ENCODE peak calls at places on chromosomes 4 and X, in five cellular contexts. B, K, E, F and H are unnamed samples.

GRCh38 chrX:135421537-135421931 is 210 bp upstream of the SMIM10L2A start:
- DNase-seq in B (peak; percentile 79), K (peak; percentile 82), E (peak; percentile 90), F (peak; percentile 47), H (peak; percentile 49)

GRCh38 chr4:176193126-176193525 is 2.3 kb downstream of the SPATA4 start:
- DNase-seq in B (no peak), K (no peak), E (no peak), F (no peak), H (no peak)

GRCh38 chrX:72366746-72367145 is 61.0 kb upstream of the CITED1 start:
- DNase-seq in B (no peak), K (no peak), E (no peak), F (no peak), H (no peak)

GRCh38 chr4:78293348-78293747 is 236.2 kb downstream of the FRAS1 start:
- DNase-seq in B (no peak), K (no peak), E (no peak), F (no peak), H (no peak)

GRCh38 chr4:185774076-185774731 is 37.8 kb downstream of the SORBS2 start:
- DNase-seq in B (no peak), K (no peak), E (no peak), F (no peak), H (no peak)

GRCh38 chr4:75385139-75385538 is 129.1 kb downstream of the RCHY1 start:
- DNase-seq in B (no peak), K (no peak), E (no peak), F (no peak), H (no peak)

GRCh38 chrX:155956649-155957048 is 40.8 kb upstream of the IL9R start:
- DNase-seq in B (no peak), K (peak; percentile 30), E (no peak), F (no peak), H (no peak)

GRCh38 chrX:103107836-103108235 is 14.9 kb upstream of the NXF3 start:
- DNase-seq in B (no peak), K (no peak), E (no peak), F (no peak), H (no peak)

GRCh38 chr4:6906046-6906445 is 3.6 kb upstream of the TBC1D14 start:
- DNase-seq in B (no peak), K (peak; percentile 25), E (no peak), F (no peak), H (no peak)

GRCh38 chrX:11792461-11793421 is 34.7 kb downstream of the MSL3 start:
- DNase-seq in B (peak; percentile 7), K (peak; percentile 52), E (no peak), F (no peak), H (no peak)

GRCh38 chr4:22356996-22357596 is 158.8 kb downstream of the ADGRA3 start:
- DNase-seq in B (peak; percentile 13), K (no peak), E (no peak), F (peak; percentile 3), H (no peak)

GRCh38 chr4:169184236-169184635 is 86.5 kb downstream of the SH3RF1 start:
- DNase-seq in B (no peak), K (no peak), E (no peak), F (no peak), H (no peak)

GRCh38 chr4:10054571-10055041 is 33.3 kb upstream of the SLC2A9 start:
- DNase-seq in B (no peak), K (no peak), E (no peak), F (no peak), H (no peak)

GRCh38 chr4:55358668-55359067 is 12.6 kb downstream of the SRD5A3 start:
- DNase-seq in B (no peak), K (no peak), E (peak; percentile 41), F (peak; percentile 17), H (no peak)

GRCh38 chrX:101263766-101264165 is 27.4 kb downstream of the TAF7L start:
- DNase-seq in B (no peak), K (no peak), E (no peak), F (no peak), H (no peak)

GRCh38 chrX:125742811-125743210 is 423.1 kb downstream of the TEX13C start:
- DNase-seq in B (no peak), K (no peak), E (no peak), F (no peak), H (no peak)

GRCh38 chr4:168877779-168878491 is 132.1 kb downstream of the CBR4 start:
- DNase-seq in B (no peak), K (no peak), E (no peak), F (no peak), H (no peak)

GRCh38 chrX:129741880-129742758 is 3.3 kb downstream of the XPNPEP2 start:
- DNase-seq in B (no peak), K (no peak), E (peak; percentile 87), F (no peak), H (no peak)

GRCh38 chr4:74473155-74473811 is 28.3 kb downstream of the AREG start:
- DNase-seq in B (peak; percentile 36), K (peak; percentile 27), E (no peak), F (no peak), H (no peak)

GRCh38 chrX:108070891-108071290 is 20.5 kb downstream of the PSMD10 start:
- DNase-seq in B (peak; percentile 10), K (no peak), E (no peak), F (no peak), H (no peak)

GRCh38 chrX:108036298-108036973 is 8.4 kb upstream of the VSIG1 start:
- DNase-seq in B (peak; percentile 97), K (no peak), E (peak; percentile 56), F (no peak), H (peak; percentile 12)

GRCh38 chr4:129926936-129927335 is 831.0 kb downstream of the C4orf33 start:
- DNase-seq in B (no peak), K (no peak), E (no peak), F (no peak), H (no peak)

GRCh38 chr4:123064390-123064789 is 142.0 kb upstream of the NUDT6 start:
- DNase-seq in B (peak; percentile 68), K (no peak), E (no peak), F (no peak), H (no peak)

GRCh38 chrX:115183980-115184379 is 5.2 kb upstream of the RBMXL3 start:
- DNase-seq in B (peak; percentile 2), K (no peak), E (no peak), F (no peak), H (no peak)

GRCh38 chrX:9597361-9598035 is 132.6 kb downstream of the TBL1X start:
- DNase-seq in B (no peak), K (no peak), E (no peak), F (no peak), H (no peak)

GRCh38 chrX:154355776-154356140 is 18.7 kb downstream of the FLNA start:
- DNase-seq in B (no peak), K (no peak), E (no peak), F (no peak), H (no peak)

GRCh38 chr4:184275766-184276165 is 58.1 kb upstream of the ENPP6 start:
- DNase-seq in B (no peak), K (peak; percentile 17), E (no peak), F (no peak), H (no peak)

GRCh38 chr4:184270808-184271413 is 53.2 kb upstream of the ENPP6 start:
- DNase-seq in B (no peak), K (no peak), E (no peak), F (no peak), H (no peak)

GRCh38 chr4:184274288-184274951 is 56.7 kb upstream of the ENPP6 start:
- DNase-seq in B (no peak), K (no peak), E (no peak), F (no peak), H (no peak)

GRCh38 chr4:184269879-184270430 is 52.3 kb upstream of the ENPP6 start:
- DNase-seq in B (no peak), K (no peak), E (no peak), F (no peak), H (no peak)

GRCh38 chr4:184273166-184274147 is 55.8 kb upstream of the ENPP6 start:
- DNase-seq in B (no peak), K (no peak), E (no peak), F (no peak), H (no peak)
- TF ChIP-seq POLR2A in B (no peak), K (no peak), E (no peak), F (peak; percentile 23), H (no peak)

GRCh38 chr4:39626913-39627312 is 11.8 kb downstream of the SMIM14 start:
- DNase-seq in B (no peak), K (no peak), E (no peak), F (no peak), H (no peak)
- TF ChIP-seq POLR2A in B (no peak), K (no peak), E (no peak), F (peak; percentile 99), H (no peak)

GRCh38 chrX:12978205-12979010 is 3.5 kb downstream of the TMSB4X start:
- DNase-seq in B (peak; percentile 81), K (peak; percentile 75), E (peak; percentile 76), F (no peak), H (no peak)

GRCh38 chrX:12977761-12978204 is 2.9 kb downstream of the TMSB4X start:
- DNase-seq in B (no peak), K (no peak), E (no peak), F (no peak), H (no peak)

GRCh38 chrX:12979630-12980015 is 4.7 kb downstream of the TMSB4X start:
- DNase-seq in B (no peak), K (no peak), E (no peak), F (no peak), H (no peak)

GRCh38 chrX:12981880-12982279 is 7.0 kb downstream of the TMSB4X start:
- DNase-seq in B (no peak), K (no peak), E (no peak), F (no peak), H (no peak)

DNA sequence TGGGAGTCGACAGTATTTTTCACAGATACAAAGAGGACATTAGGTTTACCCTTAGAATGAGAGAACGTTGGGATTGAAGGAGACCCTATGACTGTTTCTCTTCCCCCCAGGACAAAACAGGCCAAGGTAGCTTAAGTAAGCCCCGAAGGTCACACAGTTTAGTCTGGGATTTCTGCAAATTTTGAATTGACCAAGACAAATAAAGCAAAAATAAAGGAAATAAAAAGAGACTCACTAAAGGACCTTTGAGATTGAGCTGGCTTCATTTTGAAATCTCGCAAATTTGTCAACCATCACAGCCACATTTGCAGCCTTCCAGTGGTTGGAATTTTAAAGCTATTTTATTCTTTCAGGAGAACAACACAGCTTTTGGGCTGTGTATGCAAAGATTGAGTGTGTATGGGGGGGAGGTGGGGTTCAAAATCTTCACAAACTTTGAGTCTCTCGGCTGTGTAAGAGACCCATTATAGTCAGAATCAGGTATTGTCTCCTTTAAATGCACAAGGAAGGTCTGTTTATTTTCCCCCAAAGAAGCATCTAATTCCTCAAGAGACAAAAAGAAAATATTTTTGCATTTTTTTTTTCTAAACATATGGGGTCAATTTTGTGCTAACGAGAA is 4.2 kb downstream of the TMSB4X start:
- DNase-seq in B (no peak), K (no peak), E (no peak), F (no peak), H (no peak)
- TF ChIP-seq POLR2A in B (no peak), K (no peak), E (no peak), F (no peak), H (no peak)

GRCh38 chr4:3124070-3124767 is 49.7 kb downstream of the HTT start:
- DNase-seq in B (no peak), K (no peak), E (no peak), F (no peak), H (no peak)

GRCh38 chr4:3121110-3121509 is 46.6 kb downstream of the HTT start:
- DNase-seq in B (no peak), K (no peak), E (no peak), F (no peak), H (no peak)

GRCh38 chr4:3121596-3121995 is 47.1 kb downstream of the HTT start:
- DNase-seq in B (no peak), K (no peak), E (no peak), F (no peak), H (no peak)

GRCh38 chr4:3123201-3123671 is 48.8 kb downstream of the HTT start:
- DNase-seq in B (no peak), K (no peak), E (no peak), F (no peak), H (no peak)

GRCh38 chr4:3122081-3122563 is 47.6 kb downstream of the HTT start:
- DNase-seq in B (no peak), K (no peak), E (no peak), F (no peak), H (no peak)
- TF ChIP-seq POLR2A in B (no peak), K (no peak), E (no peak), F (no peak), H (no peak)